ENCODE peak calls at places on chromosomes 12 and 14, in seven cellular contexts. G, X, S, L, N, B and E are unnamed samples.

GRCh38 chr12:67645571-67645970 is 3.0 kb upstream of the DYRK2 start:
- DNase-seq in G (no peak), X (no peak), S (peak; percentile 61), L (no peak), N (no peak), B (no peak), E (no peak)

GRCh38 chr14:90647469-90647868 is 168.8 kb downstream of the TTC7B start:
- DNase-seq in G (no peak), X (no peak), S (no peak), L (no peak), N (no peak), B (no peak), E (no peak)

GRCh38 chr12:34126239-34126641 is 103.9 kb downstream of the ALG10 start:
- DNase-seq in G (no peak), X (no peak), S (no peak), L (no peak), N (no peak), B (peak; percentile 2), E (no peak)

GRCh38 chr12:112418248-112418595 is 525 bp upstream of the PTPN11 start:
- DNase-seq in G (no peak), X (no peak), S (no peak), L (no peak), N (no peak), B (no peak), E (no peak)

GRCh38 chr12:109916045-109916444 is 16.0 kb downstream of the TCHP start:
- DNase-seq in G (no peak), X (no peak), S (no peak), L (no peak), N (no peak), B (no peak), E (no peak)

GRCh38 chr14:60977848-60978247 is 3.0 kb downstream of the TRMT5 start:
- DNase-seq in G (no peak), X (no peak), S (no peak), L (no peak), N (no peak), B (peak; percentile 60), E (no peak)

GRCh38 chr12:76264617-76265016 is 83.6 kb downstream of the BBS10 start:
- DNase-seq in G (no peak), X (no peak), S (no peak), L (no peak), N (no peak), B (no peak), E (no peak)

GRCh38 chr14:88016768-88017167 is 11.8 kb downstream of the GPR65 start:
- DNase-seq in G (no peak), X (no peak), S (no peak), L (no peak), N (no peak), B (no peak), E (no peak)

GRCh38 chr12:50101663-50102062 is 2.1 kb upstream of the GPD1 start:
- DNase-seq in G (no peak), X (no peak), S (peak; percentile 43), L (no peak), N (no peak), B (no peak), E (no peak)

GRCh38 chr12:93122089-93122488 is 193.0 kb upstream of the EEA1 start:
- DNase-seq in G (no peak), X (peak; percentile 71), S (peak; percentile 65), L (no peak), N (no peak), B (no peak), E (no peak)

GRCh38 chr12:125549836-125550235 is 484.6 kb downstream of the AACS start:
- DNase-seq in G (no peak), X (no peak), S (no peak), L (no peak), N (no peak), B (no peak), E (no peak)

GRCh38 chr12:54417712-54418440 is 1.2 kb downstream of the ITGA5 start:
- DNase-seq in G (no peak), X (no peak), S (no peak), L (no peak), N (peak; percentile 18), B (no peak), E (peak; percentile 17)

GRCh38 chr14:77000340-77001235 is 27.9 kb downstream of the IRF2BPL start:
- DNase-seq in G (no peak), X (no peak), S (no peak), L (no peak), N (peak; percentile 39), B (no peak), E (no peak)

GRCh38 chr14:40053396-40053795 is 621.2 kb upstream of the FBXO33 start:
- DNase-seq in G (no peak), X (no peak), S (no peak), L (no peak), N (no peak), B (no peak), E (no peak)

GRCh38 chr12:131982041-131982440 is 32.3 kb downstream of the EP400 start:
- DNase-seq in G (no peak), X (no peak), S (no peak), L (no peak), N (no peak), B (no peak), E (no peak)

GRCh38 chr12:124993568-124994434 is at the start of gene BRI3BP:
- DNase-seq in G (peak; percentile 18), X (no peak), S (no peak), L (peak; percentile 81), N (peak; percentile 73), B (peak; percentile 39), E (peak; percentile 43)

GRCh38 chr12:107079172-107080011 is 14.0 kb downstream of the CRY1 start:
- DNase-seq in G (no peak), X (peak; percentile 22), S (no peak), L (no peak), N (no peak), B (no peak), E (no peak)

GRCh38 chr12:42962384-42962783 is 372.8 kb upstream of the PRICKLE1 start:
- DNase-seq in G (no peak), X (no peak), S (no peak), L (no peak), N (no peak), B (no peak), E (no peak)

GRCh38 chr12:49646331-49646830 is 23.0 kb downstream of the PRPF40B start:
- DNase-seq in G (no peak), X (no peak), S (no peak), L (no peak), N (no peak), B (no peak), E (no peak)

GRCh38 chr14:74673768-74674167 is 39.1 kb downstream of the AREL1 start:
- DNase-seq in G (no peak), X (no peak), S (no peak), L (no peak), N (no peak), B (no peak), E (no peak)

GRCh38 chr12:112303799-112304198 is 78.4 kb downstream of the HECTD4 start:
- DNase-seq in G (no peak), X (no peak), S (no peak), L (no peak), N (no peak), B (no peak), E (no peak)

GRCh38 chr12:93136243-93137015 is 207.3 kb upstream of the EEA1 start:
- DNase-seq in G (no peak), X (no peak), S (no peak), L (no peak), N (no peak), B (no peak), E (no peak)

GRCh38 chr14:83164591-83164990 is 1630.9 kb upstream of the SEL1L start:
- DNase-seq in G (no peak), X (no peak), S (no peak), L (no peak), N (no peak), B (no peak), E (no peak)

GRCh38 chr12:1217191-1217949 is 226.3 kb downstream of the ERC1 start:
- DNase-seq in G (no peak), X (peak; percentile 55), S (peak; percentile 40), L (no peak), N (no peak), B (no peak), E (no peak)

GRCh38 chr12:51415931-51416330 is 8.7 kb upstream of the SLC4A8 start:
- DNase-seq in G (no peak), X (no peak), S (no peak), L (no peak), N (no peak), B (no peak), E (no peak)

GRCh38 chr12:30420561-30420960 is 275.1 kb downstream of the IPO8 start:
- DNase-seq in G (no peak), X (no peak), S (no peak), L (no peak), N (no peak), B (no peak), E (no peak)

GRCh38 chr12:5071496-5071895 is 27.8 kb downstream of the KCNA5 start:
- DNase-seq in G (peak; percentile 31), X (no peak), S (no peak), L (no peak), N (no peak), B (no peak), E (no peak)

GRCh38 chr12:111022386-111022785 is 102.0 kb upstream of the MYL2 start:
- DNase-seq in G (no peak), X (no peak), S (no peak), L (no peak), N (no peak), B (no peak), E (no peak)

GRCh38 chr14:99930420-99931274 is 134.6 kb upstream of the EVL start:
- DNase-seq in G (no peak), X (no peak), S (peak; percentile 27), L (no peak), N (no peak), B (no peak), E (no peak)

GRCh38 chr14:76647699-76648298 is 113.5 kb upstream of the VASH1 start:
- DNase-seq in G (no peak), X (peak; percentile 19), S (peak; percentile 44), L (peak; percentile 10), N (peak; percentile 31), B (peak; percentile 27), E (no peak)

GRCh38 chr12:57241556-57242310 is 9.3 kb downstream of the STAC3 start:
- DNase-seq in G (no peak), X (no peak), S (no peak), L (no peak), N (no peak), B (no peak), E (no peak)

GRCh38 chr12:96117460-96117859 is 76.7 kb upstream of the ELK3 start:
- DNase-seq in G (no peak), X (no peak), S (no peak), L (no peak), N (no peak), B (no peak), E (no peak)

GRCh38 chr12:49054524-49054923 is 6.1 kb downstream of the KMT2D start:
- DNase-seq in G (no peak), X (no peak), S (no peak), L (no peak), N (no peak), B (no peak), E (no peak)

GRCh38 chr12:14384783-14385638 is 19.5 kb downstream of the ATF7IP start:
- DNase-seq in G (peak; percentile 73), X (no peak), S (peak; percentile 89), L (peak; percentile 54), N (peak; percentile 85), B (peak; percentile 89), E (peak; percentile 20)

GRCh38 chr14:54805080-54805479 is 97.5 kb downstream of the GCH1 start:
- DNase-seq in G (no peak), X (no peak), S (no peak), L (no peak), N (no peak), B (no peak), E (no peak)

GRCh38 chr12:943051-943450 is 6.4 kb downstream of the RAD52 start:
- DNase-seq in G (no peak), X (no peak), S (no peak), L (no peak), N (no peak), B (no peak), E (no peak)

GRCh38 chr14:79436325-79436724 is 775.0 kb downstream of the DIO2 start:
- DNase-seq in G (no peak), X (no peak), S (no peak), L (no peak), N (no peak), B (no peak), E (no peak)

GRCh38 chr14:55458800-55459577 is 18.6 kb upstream of the TBPL2 start:
- DNase-seq in G (no peak), X (peak; percentile 33), S (no peak), L (no peak), N (no peak), B (no peak), E (no peak)